ENCODE peak calls at places on chromosomes 12 and 14, in five cellular contexts. L is breast epithelium, U is A549, Y is gastrocnemius medialis, P is HCT116. T is an unnamed sample.

GRCh38 chr12:101298426-101298825 is 18.5 kb downstream of the UTP20 start:
- DNase-seq in P (no peak), L (no peak), Y (no peak), U (peak; percentile 47), T (no peak)

GRCh38 chr12:57738661-57739237 is at the start of gene AGAP2:
- DNase-seq in P (no peak), U (no peak), Y (no peak), L (no peak), T (no peak)

GRCh38 chr12:9132008-9132535 is 16.4 kb upstream of the A2M start:
- DNase-seq in U (peak; percentile 20), P (no peak), L (no peak), Y (no peak), T (no peak)

GRCh38 chr12:56129210-56129691 is 1.2 kb downstream of the ESYT1 start:
- DNase-seq in L (peak; percentile 62), Y (peak; percentile 28), P (no peak), U (peak; percentile 47), T (peak; percentile 72)

GRCh38 chr12:119302334-119303132 is 32.0 kb upstream of the CCDC60 start:
- DNase-seq in L (no peak), U (no peak), P (no peak), Y (no peak), T (no peak)

GRCh38 chr14:55146425-55146824 is 17.4 kb downstream of the LGALS3 start:
- DNase-seq in U (no peak), Y (no peak), P (no peak), L (no peak), T (no peak)

GRCh38 chr12:54431911-54432814 is 13.1 kb upstream of the ITGA5 start:
- DNase-seq in P (no peak), Y (no peak), U (peak; percentile 70), L (peak; percentile 51), T (peak; percentile 95)

GRCh38 chr14:64693766-64694165 is 10.5 kb upstream of the PLEKHG3 start:
- DNase-seq in U (no peak), Y (no peak), L (no peak), P (no peak), T (peak; percentile 11)

GRCh38 chr14:97902630-97903029 is 1105.4 kb downstream of the VRK1 start:
- DNase-seq in Y (no peak), L (no peak), P (no peak), U (no peak), T (no peak)

GRCh38 chr12:106126441-106127288 is 12.1 kb downstream of the NUAK1 start:
- DNase-seq in L (no peak), Y (peak; percentile 70), P (no peak), U (peak; percentile 96), T (no peak)

GRCh38 chr12:51087818-51088217 is 4.4 kb upstream of the CSRNP2 start:
- DNase-seq in P (no peak), Y (no peak), L (no peak), U (no peak), T (no peak)

GRCh38 chr14:69288956-69289705 is 29.2 kb downstream of the GALNT16 start:
- DNase-seq in Y (no peak), P (no peak), U (no peak), L (no peak), T (no peak)

GRCh38 chr12:122866950-122867607 is 28.8 kb downstream of the VPS37B start:
- DNase-seq in P (no peak), U (no peak), Y (no peak), L (no peak), T (no peak)

GRCh38 chr12:31206038-31206670 is 119.8 kb downstream of the SINHCAF start:
- DNase-seq in P (peak; percentile 69), Y (no peak), U (no peak), L (no peak), T (no peak)

GRCh38 chr14:23168246-23168645 is 15.2 kb downstream of the SLC7A8 start:
- DNase-seq in Y (no peak), L (no peak), P (no peak), U (no peak), T (peak; percentile 75)

GRCh38 chr12:114936148-114937099 is 252.4 kb upstream of the TBX3 start:
- DNase-seq in Y (no peak), U (no peak), L (no peak), P (no peak), T (no peak)

GRCh38 chr12:72574138-72574537 is 302.0 kb downstream of the TRHDE start:
- DNase-seq in P (no peak), L (no peak), Y (no peak), U (no peak), T (no peak)

GRCh38 chr12:1737643-1738286 is 46.9 kb downstream of the ADIPOR2 start:
- DNase-seq in P (no peak), L (no peak), Y (no peak), U (no peak), T (no peak)

GRCh38 chr12:9124346-9125031 is 8.8 kb upstream of the A2M start:
- DNase-seq in U (no peak), P (no peak), L (no peak), Y (no peak), T (no peak)

GRCh38 chr14:100827140-100827517 is 1.2 kb downstream of the MEG3 start:
- DNase-seq in Y (no peak), P (no peak), U (no peak), L (no peak), T (no peak)

GRCh38 chr12:89384050-89384749 is 31.9 kb upstream of the DUSP6 start:
- DNase-seq in P (no peak), U (no peak), Y (peak; percentile 23), L (peak; percentile 75), T (peak; percentile 57)

GRCh38 chr14:106883218-106883692 is 1356.9 kb downstream of the TMEM121 start:
- DNase-seq in L (no peak), Y (no peak), P (no peak), U (peak; percentile 75), T (no peak)

GRCh38 chr12:19444097-19444496 is 4.8 kb downstream of the AEBP2 start:
- DNase-seq in U (no peak), L (no peak), Y (no peak), P (no peak), T (no peak)

GRCh38 chr12:13534645-13535398 is 338.3 kb downstream of the EMP1 start:
- DNase-seq in U (peak; percentile 60), Y (no peak), P (peak; percentile 51), L (no peak), T (peak; percentile 34)

GRCh38 chr12:106341086-106341879 is 16.3 kb upstream of the POLR3B start:
- DNase-seq in P (no peak), U (no peak), Y (no peak), L (no peak), T (no peak)

GRCh38 chr14:78638926-78639325 is 468.8 kb downstream of the NRXN3 start:
- DNase-seq in Y (no peak), U (no peak), L (no peak), P (no peak), T (no peak)

GRCh38 chr14:72686101-72686500 is 207.8 kb downstream of the DPF3 start:
- DNase-seq in P (no peak), Y (no peak), U (no peak), L (no peak), T (no peak)
- H3K27ac ChIP-seq in P (no peak overlapping the region), Y (no peak overlapping the region), U (no peak overlapping the region), L (no peak overlapping the region), T (no peak overlapping the region)

GRCh38 chr14:104976198-104977007 is 1.8 kb downstream of the AHNAK2 start:
- DNase-seq in L (peak; percentile 77), P (peak; percentile 70), Y (peak; percentile 59), U (peak; percentile 90), T (peak; percentile 79)
- TF ChIP-seq POLR2A in L (no peak), P (no peak), Y (no peak), U (peak; percentile 21), T (no peak)

DNA sequence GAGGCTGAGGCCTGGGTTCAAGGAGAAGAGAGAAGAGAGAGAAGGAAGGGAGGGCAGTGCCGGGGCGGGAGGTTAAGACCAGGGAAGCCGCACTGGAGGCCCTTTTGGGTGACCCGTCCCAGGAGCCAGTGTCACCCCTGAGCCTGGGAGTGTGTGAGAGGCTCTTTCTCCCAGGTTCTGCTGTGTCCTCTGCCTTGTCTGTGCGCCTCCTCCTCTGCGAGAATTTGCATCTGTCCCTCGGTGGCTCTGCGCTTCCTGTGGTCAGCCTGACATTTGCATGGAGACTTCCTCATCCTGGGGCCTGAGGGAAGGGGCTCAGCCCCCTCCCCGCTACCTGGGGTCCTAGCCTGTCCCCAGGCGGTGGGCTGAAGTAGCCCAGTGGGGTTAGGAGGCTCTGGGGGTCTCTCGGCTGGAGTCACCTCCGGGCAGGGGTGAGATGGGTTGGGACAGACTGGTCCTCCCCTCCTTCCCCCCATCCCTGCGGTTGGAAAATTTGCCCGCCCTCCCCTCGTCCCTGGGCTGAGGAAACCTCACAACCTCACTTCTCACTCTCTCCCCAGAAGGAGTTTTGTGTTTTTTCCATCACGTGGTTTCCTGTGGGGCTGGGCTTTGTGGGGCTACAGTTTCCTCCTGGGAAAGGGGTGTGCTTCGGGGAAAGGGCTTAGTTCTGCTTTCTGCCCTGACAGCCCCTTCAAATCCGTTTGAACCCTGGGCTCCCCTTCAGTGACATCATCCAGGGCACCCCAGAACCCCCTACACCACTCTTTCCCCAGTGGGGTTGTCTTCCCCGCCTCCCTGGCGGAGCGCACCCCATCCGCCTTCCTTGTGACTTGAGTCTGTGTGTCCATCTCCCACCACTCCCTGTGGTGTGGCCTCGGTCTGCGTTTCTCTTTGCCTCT is 2.5 kb downstream of the PTPN6 start:
- DNase-seq in P (no peak), Y (no peak), L (no peak), U (no peak), T (no peak)
- H3K27ac ChIP-seq in P (no peak overlapping the region), Y (peak overlapping the region; percentile 35), L (no peak overlapping the region), U (no peak overlapping the region), T (no peak overlapping the region)

GRCh38 chr12:110689002-110689600 is at the start of gene HVCN1:
- DNase-seq in L (no peak), Y (peak; percentile 35), P (no peak), U (no peak), T (peak; percentile 64)
- TF ChIP-seq POLR2A in L (no peak), Y (no peak), P (no peak), U (no peak), T (no peak)

GRCh38 chr14:77616454-77617229 is at the start of gene SPTLC2:
- DNase-seq in P (peak; percentile 99), L (peak; percentile 99), U (peak; percentile 99), Y (peak; percentile 98), T (peak; percentile 97)
- H3K27ac ChIP-seq in P (peak within 1 kb of the TSS; percentile 79), L (peak within 1 kb of the TSS; percentile 84), U (peak within 1 kb of the TSS; percentile 83), Y (peak within 1 kb of the TSS; percentile 75), T (peak within 1 kb of the TSS; percentile 84)

GRCh38 chr14:89249972-89250371 is 167.1 kb downstream of the FOXN3 start:
- DNase-seq in U (no peak), Y (no peak), P (no peak), L (no peak), T (no peak)

GRCh38 chr14:89249296-89249565 is 167.8 kb downstream of the FOXN3 start:
- DNase-seq in Y (no peak), U (no peak), P (no peak), L (no peak), T (no peak)

GRCh38 chr14:89248430-89249295 is 168.4 kb downstream of the FOXN3 start:
- DNase-seq in U (no peak), L (no peak), Y (no peak), P (no peak), T (no peak)

GRCh38 chr14:89252887-89253532 is 164.0 kb downstream of the FOXN3 start:
- DNase-seq in Y (no peak), U (peak; percentile 11), P (no peak), L (no peak), T (no peak)

GRCh38 chr14:89251066-89251465 is 166.0 kb downstream of the FOXN3 start:
- DNase-seq in L (no peak), Y (no peak), U (no peak), P (no peak), T (no peak)
- TF ChIP-seq POLR2A in L (no peak), Y (no peak), U (no peak), P (no peak), T (no peak)

GRCh38 chr12:7092986-7093460 is 778 bp upstream of the C1R start:
- DNase-seq in P (no peak), L (no peak), Y (no peak), U (no peak), T (no peak)
- H3K27ac ChIP-seq in P (no peak overlapping the region), L (peak overlapping the region; percentile 88), Y (peak overlapping the region; percentile 68), U (peak overlapping the region; percentile 85), T (peak overlapping the region; percentile 87)